ENCODE peak calls at places on chromosomes 3 and 15, in eight cellular contexts. V is uterus, Y is GM20000, G is A549, N is BE2C, E is pancreas, Q is GM12865, D is left ventricle myocardium inferior. A is an unnamed sample.

GRCh38 chr3:197430502-197430901 is 125.3 kb downstream of the BDH1 start:
- DNase-seq in N (no peak), Q (no peak), V (no peak), Y (no peak), G (no peak), E (no peak), D (no peak), A (no peak)

GRCh38 chr3:15015456-15015855 is 49.7 kb downstream of the MRPS25 start:
- DNase-seq in D (no peak), Q (no peak), E (no peak), Y (no peak), N (no peak), G (no peak), V (no peak), A (no peak)

GRCh38 chr3:64332461-64333350 is 107.4 kb upstream of the PRICKLE2 start:
- DNase-seq in E (no peak), D (no peak), N (no peak), G (no peak), V (no peak), Q (no peak), Y (no peak), A (no peak)

GRCh38 chr3:126542340-126543241 is 16.1 kb downstream of the C3orf22 start:
- DNase-seq in G (no peak), V (peak; percentile 9), D (no peak), N (no peak), E (peak; percentile 5), Y (no peak), Q (no peak), A (no peak)

GRCh38 chr3:135862361-135862760 is 103.2 kb upstream of the PPP2R3A start:
- DNase-seq in Y (no peak), G (no peak), E (no peak), N (no peak), Q (no peak), V (no peak), D (no peak), A (no peak)

GRCh38 chr15:85592148-85592547 is 202.6 kb downstream of the KLHL25 start:
- DNase-seq in N (peak; percentile 13), Y (no peak), V (no peak), E (no peak), Q (no peak), D (no peak), G (no peak), A (no peak)

GRCh38 chr3:29291262-29291981 is 10.6 kb downstream of the RBMS3 start:
- DNase-seq in V (no peak), Q (no peak), G (no peak), D (no peak), E (peak; percentile 53), Y (no peak), N (no peak), A (no peak)

GRCh38 chr3:64398431-64398830 is 173.2 kb upstream of the PRICKLE2 start:
- DNase-seq in V (no peak), D (no peak), Q (no peak), Y (no peak), E (no peak), N (no peak), G (no peak), A (no peak)

GRCh38 chr3:50341537-50341936 is 901 bp upstream of the RASSF1 start:
- DNase-seq in Q (no peak), V (no peak), E (no peak), N (no peak), Y (no peak), D (no peak), G (no peak), A (peak; percentile 41)

GRCh38 chr15:25883860-25884259 is 20.7 kb upstream of the ATP10A start:
- DNase-seq in N (no peak), D (no peak), Q (no peak), Y (no peak), V (no peak), E (no peak), G (peak; percentile 46), A (no peak)

GRCh38 chr3:116000315-116000714 is 377.0 kb downstream of the GAP43 start:
- DNase-seq in Y (no peak), E (no peak), Q (peak; percentile 66), V (no peak), D (no peak), N (peak; percentile 26), G (peak; percentile 39), A (no peak)

GRCh38 chr15:77107068-77107467 is 36.2 kb upstream of the TSPAN3 start:
- DNase-seq in D (peak; percentile 65), N (peak; percentile 40), V (peak; percentile 49), Y (no peak), Q (no peak), G (no peak), E (no peak), A (no peak)

GRCh38 chr3:136142592-136142991 is 53.5 kb downstream of the MSL2 start:
- DNase-seq in Y (no peak), Q (no peak), D (no peak), G (peak; percentile 37), E (no peak), N (no peak), V (no peak), A (no peak)

GRCh38 chr3:11170052-11170770 is 15.9 kb downstream of the HRH1 start:
- DNase-seq in D (no peak), G (no peak), V (no peak), Q (no peak), N (no peak), E (no peak), Y (no peak), A (no peak)

GRCh38 chr15:73130830-73131229 is 78.6 kb downstream of the NEO1 start:
- DNase-seq in N (no peak), E (no peak), Y (no peak), V (no peak), D (no peak), Q (no peak), G (no peak), A (no peak)

GRCh38 chr3:9901967-9902366 is 681 bp upstream of the IL17RE start:
- DNase-seq in E (no peak), N (no peak), V (no peak), G (no peak), Q (no peak), Y (no peak), D (no peak), A (peak; percentile 39)

GRCh38 chr3:8554725-8555621 is 53.4 kb downstream of the LMCD1 start:
- DNase-seq in Y (no peak), Q (no peak), N (peak; percentile 53), D (peak; percentile 36), V (peak; percentile 36), E (no peak), G (no peak), A (no peak)

GRCh38 chr3:184359610-184360009 is 1.8 kb downstream of the CLCN2 start:
- DNase-seq in Y (no peak), V (no peak), D (no peak), N (no peak), G (no peak), Q (no peak), E (peak; percentile 49), A (no peak)

GRCh38 chr3:74353039-74353438 is 261.4 kb downstream of the CNTN3 start:
- DNase-seq in D (no peak), Y (no peak), E (no peak), V (no peak), G (no peak), N (no peak), Q (no peak), A (no peak)

GRCh38 chr15:36696191-36696590 is 116.8 kb downstream of the CDIN1 start:
- DNase-seq in N (no peak), V (no peak), G (no peak), Y (no peak), Q (no peak), D (no peak), E (no peak), A (no peak)

GRCh38 chr3:127894461-127894860 is 20.6 kb upstream of the KBTBD12 start:
- DNase-seq in Q (no peak), V (no peak), G (no peak), Y (no peak), D (no peak), N (no peak), E (no peak), A (no peak)

GRCh38 chr3:23600178-23600577 is 205.6 kb upstream of the UBE2E1 start:
- DNase-seq in Q (no peak), G (no peak), D (no peak), Y (no peak), E (no peak), N (no peak), V (no peak), A (no peak)

GRCh38 chr3:112143251-112143650 is 10.2 kb upstream of the GCSAM start:
- DNase-seq in E (no peak), V (no peak), N (no peak), D (no peak), G (no peak), Y (no peak), Q (peak; percentile 42), A (no peak)

GRCh38 chr3:112140584-112140983 is 7.5 kb upstream of the GCSAM start:
- DNase-seq in V (no peak), E (no peak), D (no peak), Q (no peak), N (no peak), Y (no peak), G (no peak), A (no peak)

GRCh38 chr3:112149136-112149535 is 16.1 kb upstream of the GCSAM start:
- DNase-seq in Q (no peak), G (no peak), Y (no peak), V (no peak), E (no peak), D (no peak), N (no peak), A (no peak)

GRCh38 chr3:112143689-112144088 is 10.6 kb upstream of the GCSAM start:
- DNase-seq in G (no peak), D (no peak), E (no peak), Y (no peak), V (no peak), Q (no peak), N (no peak), A (no peak)
- TF ChIP-seq CTCF in G (no peak), D (no peak), E (no peak), Y (no peak), V (no peak), Q (no peak), N (no peak), A (no peak)

GRCh38 chr3:39941941-39942340 is 132.5 kb downstream of the MYRIP start:
- DNase-seq in N (no peak), Q (no peak), D (no peak), G (no peak), Y (no peak), V (no peak), E (peak; percentile 25), A (no peak)
- TF ChIP-seq CTCF in N (no peak), Q (no peak), D (no peak), G (no peak), Y (no peak), V (no peak), E (no peak), A (no peak)

GRCh38 chr3:101865751-101866509 is 16.6 kb downstream of the NFKBIZ start:
- DNase-seq in E (peak; percentile 39), Q (no peak), G (peak; percentile 35), Y (no peak), N (no peak), D (no peak), V (no peak), A (no peak)
- TF ChIP-seq CTCF in E (no peak), Q (no peak), G (no peak), Y (no peak), N (no peak), D (no peak), V (no peak), A (no peak)

GRCh38 chr3:27758083-27758482 is 36.0 kb upstream of the EOMES start:
- DNase-seq in Y (no peak), E (no peak), D (no peak), N (no peak), Q (no peak), G (peak; percentile 48), V (no peak), A (peak; percentile 73)
- TF ChIP-seq CTCF in Y (no peak), E (no peak), D (no peak), N (no peak), Q (no peak), G (peak; percentile 9), V (no peak), A (no peak)

A was measured in activated CD8-positive, alpha-beta T cell treated with anti-CD3 and anti-CD28 coated beads for 36 hours.